ENCODE peak calls at places on chromosomes 2 and 18, in four cellular contexts. I, R, S and U are unnamed samples.

GRCh38 chr18:69109686-69110085 is 291.0 kb upstream of the DOK6 start:
- DNase-seq in I (no peak), R (peak; percentile 57), S (no peak), U (no peak)

GRCh38 chr2:26477911-26478253 is at the start of gene OTOF:
- DNase-seq in I (no peak), R (peak; percentile 83), S (no peak), U (peak; percentile 35)

GRCh38 chr2:11094021-11094810 is 61.1 kb upstream of the SLC66A3 start:
- DNase-seq in I (no peak), R (no peak), S (no peak), U (no peak)

GRCh38 chr2:64203131-64204005 is 59.1 kb upstream of the PELI1 start:
- DNase-seq in I (no peak), R (no peak), S (no peak), U (no peak)

GRCh38 chr2:3479430-3480320 is 39.7 kb downstream of the ADI1 start:
- DNase-seq in I (no peak), R (no peak), S (no peak), U (no peak)

GRCh38 chr2:128594953-128595677 is 276.4 kb upstream of the HS6ST1 start:
- DNase-seq in I (peak; percentile 32), R (no peak), S (no peak), U (peak; percentile 42)

GRCh38 chr2:69253893-69254292 is 133.1 kb downstream of the GFPT1 start:
- DNase-seq in I (no peak), R (peak; percentile 100), S (no peak), U (no peak)

GRCh38 chr2:213703699-213704098 is 419.4 kb downstream of the SPAG16 start:
- DNase-seq in I (no peak), R (no peak), S (no peak), U (no peak)

GRCh38 chr2:222878877-222879601 is 18.2 kb downstream of the ACSL3 start:
- DNase-seq in I (no peak), R (peak; percentile 54), S (no peak), U (no peak)

GRCh38 chr2:170530284-170530745 is 184.8 kb upstream of the SP5 start:
- DNase-seq in I (peak; percentile 88), R (peak; percentile 66), S (no peak), U (peak; percentile 77)
- TF ChIP-seq CTCF in I (no peak), R (no peak), S (no peak), U (no peak)

GRCh38 chr2:232134939-232135338 is 173.4 kb downstream of the DIS3L2 start:
- DNase-seq in I (no peak), R (no peak), S (no peak), U (no peak)

GRCh38 chr2:232132179-232132578 is 170.7 kb downstream of the DIS3L2 start:
- DNase-seq in I (no peak), R (no peak), S (no peak), U (no peak)

GRCh38 chr2:232129483-232129882 is 168.0 kb downstream of the DIS3L2 start:
- DNase-seq in I (no peak), R (peak; percentile 49), S (no peak), U (no peak)

GRCh38 chr2:232137346-232137745 is 175.8 kb downstream of the DIS3L2 start:
- DNase-seq in I (no peak), R (no peak), S (no peak), U (no peak)

DNA sequence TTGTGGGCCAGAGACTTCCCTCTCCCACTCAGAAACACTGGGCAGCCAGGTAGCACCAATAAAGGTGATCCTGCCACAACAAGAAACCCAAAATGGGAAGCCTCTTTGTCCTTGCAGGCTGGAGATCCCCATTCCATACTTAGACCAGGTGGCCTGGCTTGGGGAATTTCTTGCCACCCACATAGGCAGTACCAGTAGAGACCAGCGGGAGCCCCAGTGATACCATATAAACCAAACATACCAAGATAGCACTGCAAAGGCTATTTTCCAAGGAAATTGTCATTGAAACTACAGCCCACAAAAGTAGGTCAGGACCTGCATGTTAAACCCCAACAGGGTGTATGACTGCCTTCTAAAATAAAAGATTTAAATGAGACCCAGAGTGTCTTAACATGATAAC is 171.6 kb downstream of the DIS3L2 start:
- DNase-seq in I (no peak), R (no peak), S (no peak), U (no peak)
- TF ChIP-seq CTCF in I (no peak), R (peak; percentile 31), S (no peak), U (no peak)

GRCh38 chr2:190804182-190804795 is 76.3 kb upstream of the GLS start:
- DNase-seq in I (no peak), R (peak; percentile 59), S (no peak), U (no peak)
- TF ChIP-seq CTCF in I (peak; percentile 28), R (peak; percentile 61), S (peak; percentile 31), U (no peak)

DNA sequence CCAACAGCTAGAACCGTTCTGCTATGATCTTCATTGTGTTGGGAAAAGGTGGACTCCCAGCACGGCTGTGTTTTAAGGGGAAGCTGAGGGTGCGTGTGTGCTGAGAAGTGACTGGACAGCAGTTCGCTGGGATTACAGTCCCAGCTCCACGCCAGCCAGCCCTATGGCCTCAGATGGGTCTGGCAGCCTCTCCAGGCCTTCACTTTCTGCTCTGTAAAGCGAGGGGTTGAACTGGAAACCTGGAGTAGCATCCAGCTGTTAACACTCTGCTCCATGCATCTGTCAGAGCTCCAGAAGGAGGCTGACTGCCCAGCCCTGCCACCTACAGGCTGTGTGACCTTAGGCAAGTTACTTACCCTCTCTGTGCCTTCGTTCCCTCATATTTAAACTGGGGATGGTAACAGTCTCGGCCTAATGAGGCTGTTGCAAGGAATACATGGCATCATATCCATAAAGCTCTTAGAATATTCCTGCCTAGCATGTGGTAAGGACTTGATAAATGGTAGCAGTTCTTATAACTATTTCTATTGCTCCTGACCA is 80.5 kb downstream of the LRRFIP1 start:
- DNase-seq in I (no peak), R (no peak), S (no peak), U (no peak)
- TF ChIP-seq CTCF in I (no peak), R (no peak), S (no peak), U (no peak)